ENCODE peak calls at places on chromosomes 1 and 21, in seven cellular contexts. One of them, this sample, is unnamed.

GRCh38 chr1:30609336-30610280 is 113.8 kb downstream of the MATN1 start:
- DNase-seq in neuronal stem cell: no peak
- DNase-seq in trophoblast cell: no peak
- DNase-seq in mesenchymal stem cell: no peak
- DNase-seq in H1: peak; percentile 33
- DNase-seq in IMR-90: no peak
- DNase-seq in mesendoderm: no peak
- DNase-seq in this sample: no peak

GRCh38 chr1:230867903-230868735 is at the start of gene C1orf198:
- DNase-seq in H1: peak; percentile 89
- DNase-seq in trophoblast cell: peak; percentile 66
- DNase-seq in mesenchymal stem cell: peak; percentile 61
- DNase-seq in IMR-90: no peak
- DNase-seq in neuronal stem cell: peak; percentile 76
- DNase-seq in mesendoderm: peak; percentile 71
- DNase-seq in this sample: peak; percentile 85

GRCh38 chr1:167136191-167136614 is 42.3 kb downstream of the STYXL2 start:
- DNase-seq in trophoblast cell: no peak
- DNase-seq in mesenchymal stem cell: peak; percentile 87
- DNase-seq in mesendoderm: peak; percentile 94
- DNase-seq in IMR-90: peak; percentile 12
- DNase-seq in H1: no peak
- DNase-seq in neuronal stem cell: no peak
- DNase-seq in this sample: no peak

GRCh38 chr1:229138066-229138465 is 132.8 kb upstream of the RAB4A start:
- DNase-seq in trophoblast cell: no peak
- DNase-seq in neuronal stem cell: no peak
- DNase-seq in mesendoderm: no peak
- DNase-seq in H1: no peak
- DNase-seq in IMR-90: peak; percentile 10
- DNase-seq in mesenchymal stem cell: peak; percentile 19
- DNase-seq in this sample: no peak

GRCh38 chr1:161033751-161034150 is 5.0 kb downstream of the TSTD1 start:
- DNase-seq in mesendoderm: peak; percentile 68
- DNase-seq in IMR-90: no peak
- DNase-seq in H1: no peak
- DNase-seq in mesenchymal stem cell: no peak
- DNase-seq in neuronal stem cell: no peak
- DNase-seq in trophoblast cell: peak; percentile 100
- DNase-seq in this sample: no peak

GRCh38 chr1:211353562-211354212 is 27.1 kb downstream of the TRAF5 start:
- DNase-seq in mesenchymal stem cell: no peak
- DNase-seq in IMR-90: no peak
- DNase-seq in neuronal stem cell: no peak
- DNase-seq in trophoblast cell: no peak
- DNase-seq in mesendoderm: no peak
- DNase-seq in H1: no peak
- DNase-seq in this sample: no peak

GRCh38 chr1:163055531-163055930 is 13.6 kb upstream of the RGS4 start:
- DNase-seq in H1: no peak
- DNase-seq in IMR-90: no peak
- DNase-seq in mesenchymal stem cell: no peak
- DNase-seq in neuronal stem cell: no peak
- DNase-seq in trophoblast cell: no peak
- DNase-seq in mesendoderm: peak; percentile 19
- DNase-seq in this sample: no peak

GRCh38 chr1:26190373-26190987 is at the start of gene CATSPER4:
- DNase-seq in IMR-90: no peak
- DNase-seq in trophoblast cell: peak; percentile 73
- DNase-seq in neuronal stem cell: peak; percentile 67
- DNase-seq in mesenchymal stem cell: peak; percentile 10
- DNase-seq in mesendoderm: peak; percentile 98
- DNase-seq in H1: peak; percentile 77
- DNase-seq in this sample: peak; percentile 91

GRCh38 chr21:37757631-37758376 is 158.5 kb downstream of the KCNJ6 start:
- DNase-seq in mesendoderm: no peak
- DNase-seq in H1: no peak
- DNase-seq in mesenchymal stem cell: no peak
- DNase-seq in neuronal stem cell: no peak
- DNase-seq in trophoblast cell: no peak
- DNase-seq in IMR-90: no peak
- DNase-seq in this sample: no peak

GRCh38 chr1:11406845-11407244 is 72.1 kb upstream of the DISP3 start:
- DNase-seq in H1: no peak
- DNase-seq in neuronal stem cell: no peak
- DNase-seq in trophoblast cell: no peak
- DNase-seq in mesenchymal stem cell: no peak
- DNase-seq in mesendoderm: no peak
- DNase-seq in IMR-90: no peak
- DNase-seq in this sample: no peak

GRCh38 chr1:82517586-82517985 is 716.9 kb downstream of the ADGRL2 start:
- DNase-seq in H1: no peak
- DNase-seq in mesenchymal stem cell: peak; percentile 7
- DNase-seq in IMR-90: no peak
- DNase-seq in trophoblast cell: no peak
- DNase-seq in neuronal stem cell: peak; percentile 15
- DNase-seq in mesendoderm: peak; percentile 52
- DNase-seq in this sample: peak; percentile 62

GRCh38 chr21:39109596-39110210 is 73.5 kb downstream of the PSMG1 start:
- DNase-seq in IMR-90: no peak
- DNase-seq in trophoblast cell: no peak
- DNase-seq in mesenchymal stem cell: no peak
- DNase-seq in mesendoderm: no peak
- DNase-seq in H1: no peak
- DNase-seq in neuronal stem cell: no peak
- DNase-seq in this sample: no peak

GRCh38 chr1:2468041-2468472 is 8.0 kb upstream of the PLCH2 start:
- DNase-seq in IMR-90: peak; percentile 34
- DNase-seq in H1: peak; percentile 87
- DNase-seq in neuronal stem cell: peak; percentile 77
- DNase-seq in trophoblast cell: peak; percentile 30
- DNase-seq in mesendoderm: peak; percentile 65
- DNase-seq in mesenchymal stem cell: peak; percentile 34
- DNase-seq in this sample: peak; percentile 68

GRCh38 chr1:38005195-38006007 is at the start of gene FHL3:
- DNase-seq in neuronal stem cell: peak; percentile 64
- DNase-seq in IMR-90: peak; percentile 33
- DNase-seq in H1: peak; percentile 80
- DNase-seq in trophoblast cell: peak; percentile 57
- DNase-seq in mesenchymal stem cell: peak; percentile 42
- DNase-seq in mesendoderm: peak; percentile 89
- DNase-seq in this sample: peak; percentile 89

GRCh38 chr1:5005171-5005570 is 350.8 kb downstream of the AJAP1 start:
- DNase-seq in trophoblast cell: no peak
- DNase-seq in mesendoderm: no peak
- DNase-seq in mesenchymal stem cell: no peak
- DNase-seq in H1: no peak
- DNase-seq in neuronal stem cell: no peak
- DNase-seq in IMR-90: no peak
- DNase-seq in this sample: no peak
- H3K9ac ChIP-seq in trophoblast cell: no peak overlapping the region
- H3K9ac ChIP-seq in mesendoderm: no peak overlapping the region
- H3K9ac ChIP-seq in mesenchymal stem cell: no peak overlapping the region
- H3K9ac ChIP-seq in H1: no peak overlapping the region
- H3K9ac ChIP-seq in neuronal stem cell: no peak overlapping the region
- H3K9ac ChIP-seq in IMR-90: no peak overlapping the region
- H3K9ac ChIP-seq in this sample: no peak overlapping the region

GRCh38 chr21:26119906-26120305 is 50.7 kb downstream of the APP start:
- DNase-seq in mesendoderm: no peak
- DNase-seq in mesenchymal stem cell: no peak
- DNase-seq in trophoblast cell: no peak
- DNase-seq in neuronal stem cell: no peak
- DNase-seq in H1: no peak
- DNase-seq in IMR-90: no peak
- DNase-seq in this sample: no peak

GRCh38 chr21:26118928-26119540 is 51.5 kb downstream of the APP start:
- DNase-seq in mesendoderm: peak; percentile 53
- DNase-seq in mesenchymal stem cell: no peak
- DNase-seq in H1: no peak
- DNase-seq in IMR-90: no peak
- DNase-seq in trophoblast cell: no peak
- DNase-seq in neuronal stem cell: no peak
- DNase-seq in this sample: no peak

GRCh38 chr21:26116456-26117011 is 54.0 kb downstream of the APP start:
- DNase-seq in mesenchymal stem cell: no peak
- DNase-seq in mesendoderm: peak; percentile 97
- DNase-seq in trophoblast cell: peak; percentile 87
- DNase-seq in IMR-90: peak; percentile 44
- DNase-seq in H1: no peak
- DNase-seq in neuronal stem cell: no peak
- DNase-seq in this sample: no peak

GRCh38 chr21:26117324-26117971 is 53.1 kb downstream of the APP start:
- DNase-seq in neuronal stem cell: no peak
- DNase-seq in mesendoderm: no peak
- DNase-seq in IMR-90: no peak
- DNase-seq in H1: no peak
- DNase-seq in mesenchymal stem cell: no peak
- DNase-seq in trophoblast cell: peak; percentile 27
- DNase-seq in this sample: no peak

GRCh38 chr21:26117972-26118367 is 52.6 kb downstream of the APP start:
- DNase-seq in trophoblast cell: no peak
- DNase-seq in neuronal stem cell: no peak
- DNase-seq in mesenchymal stem cell: no peak
- DNase-seq in mesendoderm: no peak
- DNase-seq in H1: no peak
- DNase-seq in IMR-90: no peak
- DNase-seq in this sample: no peak
- H2BK120ac ChIP-seq in trophoblast cell: no peak overlapping the region
- H2BK120ac ChIP-seq in neuronal stem cell: no peak overlapping the region
- H2BK120ac ChIP-seq in mesenchymal stem cell: no peak overlapping the region
- H2BK120ac ChIP-seq in mesendoderm: no peak overlapping the region
- H2BK120ac ChIP-seq in H1: no peak overlapping the region
- H2BK120ac ChIP-seq in IMR-90: no peak overlapping the region
- H2BK120ac ChIP-seq in this sample: no peak overlapping the region

GRCh38 chr1:175493999-175494336 is 249.4 kb downstream of the TNR start:
- DNase-seq in mesendoderm: no peak
- DNase-seq in neuronal stem cell: no peak
- DNase-seq in trophoblast cell: no peak
- DNase-seq in H1: no peak
- DNase-seq in IMR-90: no peak
- DNase-seq in mesenchymal stem cell: no peak
- DNase-seq in this sample: peak; percentile 41
- H3K27me3 ChIP-seq in mesendoderm: no peaks in the 10 kb centered on the region
- H3K27me3 ChIP-seq in neuronal stem cell: no peaks in the 10 kb centered on the region
- H3K27me3 ChIP-seq in trophoblast cell: no peaks in the 10 kb centered on the region
- H3K27me3 ChIP-seq in H1: no peaks in the 10 kb centered on the region
- H3K27me3 ChIP-seq in IMR-90: no peaks in the 10 kb centered on the region
- H3K27me3 ChIP-seq in mesenchymal stem cell: peaks cover 14% of the 10 kb centered on the region
- H3K27me3 ChIP-seq in this sample: no peaks in the 10 kb centered on the region

GRCh38 chr1:100597069-100597741 is 59.3 kb downstream of the GPR88 start:
- DNase-seq in mesendoderm: peak; percentile 45
- DNase-seq in neuronal stem cell: no peak
- DNase-seq in trophoblast cell: peak; percentile 82
- DNase-seq in IMR-90: peak; percentile 90
- DNase-seq in H1: no peak
- DNase-seq in mesenchymal stem cell: peak; percentile 91
- DNase-seq in this sample: no peak
- H3K9ac ChIP-seq in mesendoderm: no peak overlapping the region
- H3K9ac ChIP-seq in neuronal stem cell: no peak overlapping the region
- H3K9ac ChIP-seq in trophoblast cell: no peak overlapping the region
- H3K9ac ChIP-seq in IMR-90: no peak overlapping the region
- H3K9ac ChIP-seq in H1: no peak overlapping the region
- H3K9ac ChIP-seq in mesenchymal stem cell: peak overlapping the region; percentile 24
- H3K9ac ChIP-seq in this sample: no peak overlapping the region

This sample was measured in H9.